ENCODE peak calls at places on chromosome 5, in seven cellular contexts. H, C, D, T, E, K and Q are unnamed samples.

GRCh38 chr5:59760798-59761348 is 132.7 kb downstream of the PDE4D start:
- DNase-seq in K (no peak), T (no peak), C (no peak), D (no peak), E (no peak), H (no peak), Q (no peak)

GRCh38 chr5:139268364-139269202 is 25.0 kb upstream of the MATR3 start:
- DNase-seq in T (peak), C (no peak), K (no peak), H (no peak), D (no peak), E (no peak), Q (no peak)

GRCh38 chr5:154408806-154409205 is 37.0 kb upstream of the SAP30L start:
- DNase-seq in K (no peak), H (no peak), C (no peak), T (no peak), E (no peak), D (no peak), Q (no peak)

GRCh38 chr5:122183795-122184185 is 54.4 kb downstream of the ZNF474 start:
- DNase-seq in K (no peak), H (no peak), D (no peak), T (no peak), E (no peak), C (no peak), Q (no peak)

GRCh38 chr5:65029178-65029577 is 260.4 kb downstream of the CWC27 start:
- DNase-seq in T (no peak), H (no peak), C (no peak), D (no peak), E (no peak), K (no peak), Q (no peak)

GRCh38 chr5:73365301-73365853 is 83.2 kb downstream of the FOXD1 start:
- DNase-seq in H (no peak), C (no peak), E (peak), K (no peak), T (no peak), D (no peak), Q (peak)

GRCh38 chr5:115535479-115536035 is 9.0 kb downstream of the FEM1C start:
- DNase-seq in E (no peak), D (no peak), C (no peak), K (no peak), T (no peak), H (no peak), Q (no peak)

GRCh38 chr5:38193015-38193581 is 65.3 kb upstream of the EGFLAM start:
- DNase-seq in K (peak), T (peak), C (peak), H (peak), D (peak), E (peak), Q (peak)

GRCh38 chr5:133316346-133317343 is 264.8 kb downstream of the HSPA4 start:
- DNase-seq in E (no peak), H (no peak), C (no peak), K (no peak), D (peak), T (no peak), Q (no peak)

GRCh38 chr5:171927345-171927941 is 79.0 kb downstream of the FBXW11 start:
- DNase-seq in C (no peak), E (peak), T (no peak), D (no peak), K (no peak), H (no peak), Q (no peak)

GRCh38 chr5:9714187-9714586 is 84.0 kb upstream of the TAS2R1 start:
- DNase-seq in K (no peak), C (no peak), D (no peak), E (peak), H (no peak), T (no peak), Q (no peak)

GRCh38 chr5:116573617-116574431 is 799 bp downstream of the SEMA6A start:
- DNase-seq in T (peak), D (peak), E (peak), H (no peak), K (peak), C (peak), Q (peak)

GRCh38 chr5:37506241-37506640 is 127.1 kb downstream of the WDR70 start:
- DNase-seq in T (no peak), D (no peak), K (no peak), H (no peak), E (no peak), C (no peak), Q (no peak)

GRCh38 chr5:94901071-94901979 is 282.9 kb downstream of the SLF1 start:
- DNase-seq in C (no peak), K (no peak), H (no peak), E (peak), T (no peak), D (no peak), Q (no peak)